ENCODE peak calls at places on chromosomes 13 and 19, in eight cellular contexts. W is hepatocyte, D is GM23248, M is neural progenitor cell, E is PC-3, L is GM23338, S is SK-N-SH, O is MM.1S. Z is an unnamed sample.

GRCh38 chr19:35869327-35870123 is 1.2 kb downstream of the APLP1 start:
- DNase-seq in W (peak), D (peak), M (peak), E (peak), L (peak), S (peak), O (no peak), Z (peak)

GRCh38 chr19:12346896-12347295 is 13.5 kb upstream of the ZNF563 start:
- DNase-seq in W (no peak), D (no peak), M (no peak), E (no peak), L (peak), S (no peak), O (peak), Z (peak)

GRCh38 chr19:8367327-8368001 is 3.5 kb downstream of the ANGPTL4 start:
- DNase-seq in W (peak), D (peak), M (peak), E (peak), L (peak), S (peak), O (no peak), Z (no peak)

GRCh38 chr19:814108-815078 is 7.4 kb downstream of the PLPPR3 start:
- DNase-seq in W (no peak), D (no peak), M (no peak), E (no peak), L (peak), S (peak), O (no peak), Z (no peak)

GRCh38 chr19:4657262-4657661 is 12.9 kb downstream of the MYDGF start:
- DNase-seq in W (no peak), D (no peak), M (no peak), E (no peak), L (no peak), S (no peak), O (no peak), Z (no peak)

GRCh38 chr19:47754206-47755064 is 9.1 kb downstream of the NOP53 start:
- DNase-seq in W (no peak), D (no peak), M (no peak), E (no peak), L (no peak), S (no peak), O (no peak), Z (no peak)

GRCh38 chr19:2426661-2427322 is 594 bp downstream of the TIMM13 start:
- DNase-seq in W (peak), D (peak), M (peak), E (peak), L (peak), S (peak), O (peak), Z (peak)

GRCh38 chr13:98272549-98272948 is 95.5 kb upstream of the RNF113B start:
- DNase-seq in W (no peak), D (no peak), M (peak), E (no peak), L (no peak), S (no peak), O (no peak), Z (no peak)

GRCh38 chr13:75195479-75196111 is 286.4 kb downstream of the TBC1D4 start:
- DNase-seq in W (no peak), D (no peak), M (peak), E (no peak), L (peak), S (no peak), O (no peak), Z (no peak)

GRCh38 chr13:75197803-75198202 is 284.2 kb downstream of the TBC1D4 start:
- DNase-seq in W (no peak), D (no peak), M (no peak), E (no peak), L (no peak), S (no peak), O (no peak), Z (no peak)

GRCh38 chr13:75196112-75196855 is 285.7 kb downstream of the TBC1D4 start:
- DNase-seq in W (no peak), D (peak), M (no peak), E (no peak), L (no peak), S (no peak), O (no peak), Z (no peak)

DNA sequence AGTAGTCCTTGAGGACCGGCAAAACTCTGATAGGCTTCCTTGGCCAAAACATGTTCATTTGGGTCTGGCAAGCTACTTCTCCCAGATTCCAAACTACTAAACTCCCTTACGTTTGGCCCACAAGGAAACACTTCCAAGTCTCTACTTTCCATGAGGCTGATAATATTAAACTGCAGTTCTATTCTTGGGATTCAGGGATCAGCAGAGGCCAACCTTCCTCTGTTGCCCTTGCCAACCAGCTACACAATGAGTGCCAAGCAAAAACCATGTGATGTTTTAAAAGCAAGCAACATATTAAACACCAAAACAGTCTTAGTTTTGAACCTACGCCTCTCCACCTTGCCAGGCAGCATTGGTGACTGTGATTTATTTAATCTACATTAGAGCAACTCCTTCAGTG is 287.3 kb downstream of the TBC1D4 start:
- DNase-seq in W (no peak), D (no peak), M (no peak), E (no peak), L (no peak), S (no peak), O (no peak), Z (no peak)
- H2AFZ ChIP-seq in W (no peak), D (no peak), M (peak), E (no peak), L (no peak), S (no peak), O (no peak), Z (no peak)

GRCh38 chr19:18330865-18331264 is 8.0 kb upstream of the LSM4 start:
- DNase-seq in W (no peak), D (no peak), M (no peak), E (no peak), L (no peak), S (no peak), O (no peak), Z (no peak)
- TF ChIP-seq EZH2phosphoT487 in W (no peak), D (no peak), M (no peak), E (no peak), L (no peak), S (no peak), O (no peak), Z (no peak)

GRCh38 chr19:34274827-34275625 is 20.7 kb downstream of the GARRE1 start:
- DNase-seq in W (no peak), D (peak), M (no peak), E (peak), L (no peak), S (no peak), O (no peak), Z (no peak)
- H3K4me3 ChIP-seq in W (no peak), D (peak), M (no peak), E (no peak), L (no peak), S (no peak), O (no peak), Z (no peak)

GRCh38 chr13:21569686-21570085 is 34.3 kb downstream of the MICU2 start:
- DNase-seq in W (no peak), D (no peak), M (no peak), E (no peak), L (no peak), S (no peak), O (no peak), Z (no peak)

GRCh38 chr13:21568854-21569253 is 35.1 kb downstream of the MICU2 start:
- DNase-seq in W (no peak), D (no peak), M (no peak), E (no peak), L (no peak), S (no peak), O (no peak), Z (no peak)

GRCh38 chr13:21567714-21568113 is 36.3 kb downstream of the MICU2 start:
- DNase-seq in W (no peak), D (peak), M (no peak), E (no peak), L (no peak), S (no peak), O (no peak), Z (no peak)
- H2AFZ ChIP-seq in W (no peak), D (no peak), M (no peak), E (no peak), L (no peak), S (no peak), O (no peak), Z (no peak)

GRCh38 chr19:14471436-14472187 is 3.5 kb downstream of the PTGER1 start:
- DNase-seq in W (peak), D (no peak), M (no peak), E (no peak), L (no peak), S (peak), O (no peak), Z (no peak)

GRCh38 chr19:14470031-14470876 is 4.9 kb downstream of the PTGER1 start:
- DNase-seq in W (no peak), D (no peak), M (no peak), E (no peak), L (no peak), S (peak), O (no peak), Z (no peak)

GRCh38 chr19:14463747-14464146 is 11.4 kb downstream of the PTGER1 start:
- DNase-seq in W (no peak), D (no peak), M (no peak), E (no peak), L (no peak), S (no peak), O (no peak), Z (no peak)

GRCh38 chr19:14467391-14467790 is 7.8 kb downstream of the PTGER1 start:
- DNase-seq in W (no peak), D (no peak), M (no peak), E (no peak), L (no peak), S (no peak), O (no peak), Z (no peak)

DNA sequence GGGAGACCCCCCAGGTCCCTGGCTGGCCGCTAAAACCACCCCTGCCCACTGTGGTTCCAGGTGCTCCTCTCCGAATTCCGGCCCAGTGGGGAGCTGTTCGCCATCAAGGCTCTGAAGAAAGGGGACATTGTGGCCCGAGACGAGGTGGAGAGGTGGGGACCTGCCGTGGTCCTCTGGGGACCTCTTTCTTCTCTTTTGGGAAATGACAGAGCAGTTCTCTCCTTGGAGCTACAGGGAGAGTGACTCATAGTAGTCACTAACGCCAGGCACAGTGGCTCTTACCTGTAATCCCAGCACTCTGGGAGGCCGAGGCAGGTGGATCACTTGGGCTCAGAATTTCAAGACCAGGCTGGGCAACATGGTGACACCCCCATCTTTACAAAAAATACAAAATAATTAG is 7.3 kb downstream of the PTGER1 start:
- DNase-seq in W (no peak), D (no peak), M (no peak), E (peak), L (no peak), S (no peak), O (no peak), Z (no peak)
- TF ChIP-seq EZH2phosphoT487 in W (no peak), D (no peak), M (no peak), E (no peak), L (no peak), S (no peak), O (no peak), Z (no peak)

GRCh38 chr13:22821589-22821988 is 359.2 kb upstream of the SGCG start:
- DNase-seq in W (no peak), D (no peak), M (no peak), E (no peak), L (no peak), S (no peak), O (no peak), Z (no peak)
- H3K4me3 ChIP-seq in W (no peak), D (no peak), M (no peak), E (no peak), L (no peak), S (no peak), O (no peak), Z (no peak)

Z was measured in OCI-LY7.